ENCODE peak calls at places on chromosomes 2 and 18, in seven cellular contexts. L, E, W, O, J, X and U are unnamed samples.

GRCh38 chr2:15355386-15355785 is 205.7 kb downstream of the NBAS start:
- DNase-seq in L (no peak), E (no peak), W (no peak), O (no peak), J (no peak), X (no peak), U (no peak)

GRCh38 chr2:197360744-197361156 is 50.2 kb upstream of the ANKRD44 start:
- DNase-seq in L (no peak), E (no peak), W (no peak), O (no peak), J (no peak), X (no peak), U (no peak)

GRCh38 chr2:133026536-133027177 is 356.7 kb upstream of the LYPD1 start:
- DNase-seq in L (no peak), E (no peak), W (no peak), O (no peak), J (no peak), X (no peak), U (no peak)

GRCh38 chr2:238596571-238597551 is 170.1 kb downstream of the ASB1 start:
- DNase-seq in L (peak), E (peak), W (peak), O (no peak), J (peak), X (peak), U (peak)

GRCh38 chr2:12046641-12047040 is 300.2 kb downstream of the LPIN1 start:
- DNase-seq in L (no peak), E (no peak), W (no peak), O (no peak), J (no peak), X (no peak), U (peak)

GRCh38 chr2:25976884-25977741 is 5.2 kb downstream of the KIF3C start:
- DNase-seq in L (no peak), E (peak), W (no peak), O (no peak), J (no peak), X (no peak), U (peak)

GRCh38 chr18:77648415-77648814 is 398.8 kb downstream of the GALR1 start:
- DNase-seq in L (no peak), E (no peak), W (no peak), O (no peak), J (no peak), X (no peak), U (no peak)

GRCh38 chr2:239630618-239631286 is 229.9 kb upstream of the HDAC4 start:
- DNase-seq in L (no peak), E (peak), W (no peak), O (no peak), J (peak), X (no peak), U (peak)

DNA sequence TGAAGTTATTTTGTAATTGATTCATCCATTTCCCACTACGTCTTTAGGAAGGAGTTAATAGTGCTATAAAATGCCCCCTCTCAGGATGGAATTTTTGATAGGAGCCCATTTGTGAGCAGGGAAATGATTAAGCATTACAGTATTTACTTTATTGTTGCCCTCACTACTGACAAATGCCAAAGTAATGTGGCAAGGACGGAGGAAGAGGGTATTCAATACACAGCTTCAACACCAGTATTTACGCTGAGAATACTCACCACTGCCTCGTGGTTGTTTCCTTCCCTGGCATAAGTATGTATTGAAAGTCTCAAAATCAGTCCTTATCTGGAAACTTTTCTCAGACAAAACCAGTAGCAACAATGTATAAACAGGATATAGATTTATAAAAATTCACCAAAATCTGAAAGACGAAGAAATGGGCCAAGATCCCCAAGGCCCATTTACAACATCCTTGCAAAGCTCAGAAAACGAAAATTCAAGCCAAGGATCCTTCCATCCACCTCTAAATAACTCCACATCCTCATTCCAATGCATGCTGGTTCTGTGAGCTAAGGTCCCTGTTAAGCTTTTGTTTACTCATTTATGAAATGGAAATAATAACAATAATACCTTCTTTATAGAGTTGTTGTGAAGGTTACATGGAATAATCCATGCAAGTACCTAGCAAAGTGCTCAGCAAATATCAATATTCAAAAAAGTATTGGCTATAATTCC is 29.3 kb downstream of the FEZ2 start:
- DNase-seq in L (no peak), E (peak), W (no peak), O (no peak), J (no peak), X (no peak), U (no peak)
- TF ChIP-seq POLR2A in L (no peak), E (no peak), W (no peak), O (no peak), J (no peak), X (no peak), U (no peak)

GRCh38 chr2:85602476-85603234 is at the start of gene TMEM150A:
- DNase-seq in L (peak), E (peak), W (peak), O (peak), J (peak), X (peak), U (peak)
- TF ChIP-seq POLR2A in L (peak), E (peak), W (peak), O (peak), J (peak), X (peak), U (peak)

GRCh38 chr18:9673296-9674251 is 34.5 kb upstream of the RAB31 start:
- DNase-seq in L (no peak), E (peak), W (peak), O (no peak), J (no peak), X (peak), U (peak)
- TF ChIP-seq POLR2A in L (no peak), E (no peak), W (no peak), O (no peak), J (no peak), X (no peak), U (no peak)

DNA sequence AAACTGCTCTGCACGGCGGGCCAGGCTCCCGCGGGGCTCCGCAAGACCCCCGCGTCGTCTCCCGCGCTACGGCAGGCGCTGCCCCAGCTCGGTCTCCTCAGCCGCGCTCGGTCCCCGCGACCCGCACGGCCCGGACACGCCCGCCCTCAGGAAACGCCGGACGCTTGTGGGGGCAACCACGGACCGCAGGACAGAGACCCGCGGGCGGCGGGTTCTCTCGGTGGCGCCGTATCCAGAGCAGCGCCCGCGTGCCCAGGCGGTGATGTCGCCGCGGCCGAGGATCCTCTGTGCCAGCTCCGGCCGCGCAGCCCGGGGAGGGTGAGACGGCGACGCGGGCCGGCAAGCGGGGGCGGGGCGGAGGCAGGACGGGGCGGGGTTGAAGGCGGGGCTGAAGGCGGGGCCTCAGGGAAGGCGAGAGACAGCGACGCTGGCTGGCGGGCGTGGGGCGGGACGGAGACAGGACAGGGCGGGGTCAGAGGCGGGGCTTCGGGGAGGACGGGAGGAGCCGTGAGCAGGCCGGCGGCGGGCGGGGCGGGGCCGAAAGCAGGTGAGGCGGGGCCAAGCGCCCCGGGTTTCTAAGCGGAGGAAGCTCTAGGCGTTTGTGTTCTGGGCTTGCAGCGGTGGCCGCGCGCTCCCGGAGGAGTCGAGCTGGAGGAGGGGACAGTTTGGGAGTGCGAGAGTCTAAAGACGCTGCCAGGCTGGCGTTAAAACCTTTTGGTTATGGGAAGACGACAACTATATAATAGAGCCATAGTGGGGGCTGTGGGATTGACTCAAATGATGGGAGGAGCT is at the start of gene DSEL:
- DNase-seq in L (peak), E (peak), W (no peak), O (peak), J (peak), X (peak), U (peak)
- TF ChIP-seq POLR2A in L (peak), E (peak), W (no peak), O (peak), J (peak), X (peak), U (peak)

GRCh38 chr2:37664190-37664751 is 7.2 kb downstream of the CDC42EP3 start:
- DNase-seq in L (no peak), E (no peak), W (no peak), O (no peak), J (no peak), X (no peak), U (no peak)
- TF ChIP-seq POLR2A in L (no peak), E (no peak), W (no peak), O (no peak), J (no peak), X (no peak), U (no peak)

GRCh38 chr2:19987936-19988335 is 2.0 kb downstream of the WDR35 start:
- DNase-seq in L (no peak), E (no peak), W (no peak), O (no peak), J (no peak), X (no peak), U (no peak)

GRCh38 chr2:19990416-19990728 is 467 bp upstream of the WDR35 start:
- DNase-seq in L (no peak), E (no peak), W (no peak), O (no peak), J (no peak), X (no peak), U (no peak)

GRCh38 chr2:19989342-19989680 is 594 bp downstream of the WDR35 start:
- DNase-seq in L (no peak), E (no peak), W (no peak), O (no peak), J (no peak), X (no peak), U (peak)

GRCh38 chr2:19988600-19988999 is 1.3 kb downstream of the WDR35 start:
- DNase-seq in L (no peak), E (no peak), W (no peak), O (no peak), J (no peak), X (no peak), U (no peak)

GRCh38 chr2:19989681-19990415 is at the start of gene WDR35:
- DNase-seq in L (peak), E (peak), W (peak), O (peak), J (peak), X (peak), U (peak)
- TF ChIP-seq POLR2A in L (peak), E (peak), W (no peak), O (no peak), J (no peak), X (no peak), U (peak)

DNA sequence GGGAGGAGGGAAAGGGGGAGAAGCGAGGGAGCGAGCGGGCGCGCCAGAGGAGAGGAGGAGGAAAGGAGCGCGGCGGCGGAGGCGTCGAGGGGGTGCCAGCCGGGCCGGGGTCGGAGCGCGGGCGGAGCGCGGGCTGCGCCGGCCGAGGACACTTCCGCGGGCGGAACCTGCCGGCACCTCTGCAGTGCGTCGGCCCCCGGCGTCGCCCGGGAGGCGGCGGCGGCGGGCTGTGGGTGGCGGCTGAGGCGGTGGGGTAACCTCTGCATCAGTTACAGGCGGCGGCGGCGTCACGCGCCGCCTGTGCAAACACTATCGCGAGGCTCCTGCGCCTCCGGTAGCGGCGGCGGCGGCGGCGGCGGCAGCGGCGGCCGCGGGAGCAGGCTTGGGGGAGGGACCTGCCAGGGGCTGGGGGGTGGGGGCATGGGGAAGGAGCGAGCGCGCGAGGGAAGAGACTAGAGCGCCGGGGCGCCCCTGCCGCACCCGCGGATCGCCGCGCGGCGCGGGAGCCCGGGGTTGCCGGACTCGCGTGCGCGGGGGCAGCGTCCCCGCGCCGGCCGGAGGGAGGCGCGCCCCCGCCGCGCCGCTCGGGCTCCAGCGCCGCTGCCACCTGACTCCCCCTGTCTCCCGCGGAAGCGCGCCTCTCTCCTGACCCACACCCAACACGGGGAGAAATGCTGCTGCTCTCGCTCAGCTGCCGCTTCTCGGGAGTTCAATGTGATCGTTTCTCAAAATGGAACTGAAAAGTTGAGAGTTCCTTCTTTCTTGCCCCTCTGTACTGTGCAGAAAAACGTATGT is at the start of gene TLK1:
- DNase-seq in L (peak), E (peak), W (peak), O (peak), J (peak), X (peak), U (peak)
- TF ChIP-seq POLR2A in L (peak), E (peak), W (peak), O (no peak), J (no peak), X (peak), U (peak)